ENCODE peak calls at places on chromosomes 2 and 18, in six cellular contexts. E is right atrium auricular region, P is foreskin fibroblast, Q is fibroblast of the aortic adventitia, M is BE2C, U is epithelial cell of proximal tubule. Z is an unnamed sample.

GRCh38 chr2:14220101-14220500 is 412.4 kb upstream of the LRATD1 start:
- DNase-seq in E (no peak), P (peak), Q (no peak), M (no peak), U (no peak), Z (no peak)

GRCh38 chr18:7637269-7637668 is 70.2 kb downstream of the PTPRM start:
- DNase-seq in E (no peak), P (peak), Q (no peak), M (no peak), U (no peak), Z (no peak)

GRCh38 chr2:64291181-64291580 is 147.0 kb upstream of the PELI1 start:
- DNase-seq in E (no peak), P (peak), Q (peak), M (no peak), U (peak), Z (peak)

GRCh38 chr18:48546411-48546810 is 7.6 kb downstream of the CTIF start:
- DNase-seq in E (no peak), P (no peak), Q (peak), M (no peak), U (no peak), Z (no peak)

GRCh38 chr2:647003-647560 is 30.1 kb downstream of the TMEM18 start:
- DNase-seq in E (peak), P (no peak), Q (no peak), M (no peak), U (no peak), Z (no peak)

GRCh38 chr2:232447638-232448472 is 8.1 kb upstream of the ALPI start:
- DNase-seq in E (no peak), P (no peak), Q (no peak), M (no peak), U (no peak), Z (no peak)

GRCh38 chr2:8549273-8549922 is 132.5 kb upstream of the ID2 start:
- DNase-seq in E (no peak), P (no peak), Q (no peak), M (no peak), U (no peak), Z (peak)

GRCh38 chr2:96860065-96861029 is 2.5 kb upstream of the ANKRD39 start:
- DNase-seq in E (no peak), P (peak), Q (no peak), M (no peak), U (no peak), Z (peak)

GRCh38 chr2:12816379-12817306 is 99.9 kb downstream of the TRIB2 start:
- DNase-seq in E (no peak), P (peak), Q (peak), M (no peak), U (no peak), Z (no peak)

GRCh38 chr2:120729410-120730052 is 6.1 kb upstream of the GLI2 start:
- DNase-seq in E (no peak), P (peak), Q (peak), M (no peak), U (no peak), Z (no peak)

GRCh38 chr18:71293322-71293721 is 1004.5 kb downstream of the SOCS6 start:
- DNase-seq in E (no peak), P (no peak), Q (peak), M (no peak), U (no peak), Z (no peak)

GRCh38 chr2:65566617-65567016 is 134.2 kb upstream of the SPRED2 start:
- DNase-seq in E (no peak), P (no peak), Q (no peak), M (no peak), U (no peak), Z (no peak)

GRCh38 chr18:46650681-46651080 is 6.3 kb downstream of the LOXHD1 start:
- DNase-seq in E (no peak), P (no peak), Q (no peak), M (no peak), U (no peak), Z (no peak)

GRCh38 chr18:6060149-6060548 is 164.8 kb upstream of the TMEM200C start:
- DNase-seq in E (no peak), P (no peak), Q (no peak), M (no peak), U (no peak), Z (no peak)

GRCh38 chr2:98123286-98123685 is 36.3 kb downstream of the VWA3B start:
- DNase-seq in E (no peak), P (no peak), Q (no peak), M (no peak), U (no peak), Z (no peak)

GRCh38 chr2:225737556-225737955 is 338.0 kb downstream of the NYAP2 start:
- DNase-seq in E (no peak), P (peak), Q (peak), M (no peak), U (no peak), Z (no peak)

GRCh38 chr18:28095041-28095440 is 81.9 kb downstream of the CDH2 start:
- DNase-seq in E (no peak), P (peak), Q (peak), M (no peak), U (no peak), Z (no peak)

DNA sequence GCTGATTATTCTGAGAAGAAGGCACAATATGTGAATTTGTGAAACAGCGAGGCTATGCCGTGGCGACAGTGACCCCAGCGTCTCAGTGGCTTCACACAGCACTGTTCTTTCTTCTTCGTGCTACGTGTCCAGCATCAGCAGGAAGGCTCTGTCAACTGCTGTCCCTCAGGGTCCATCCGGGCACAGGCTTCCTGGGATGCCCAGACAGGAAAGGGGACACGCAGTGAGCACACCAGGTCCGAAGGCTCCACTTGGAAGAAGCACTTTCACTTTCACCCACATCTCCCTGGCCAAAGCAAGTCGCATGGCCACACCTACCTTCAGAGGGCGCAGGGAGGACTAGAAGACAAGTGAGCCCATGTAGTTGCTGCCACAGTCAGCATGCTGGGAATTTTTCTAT is 47.3 kb downstream of the PTGR3 start:
- DNase-seq in E (no peak), P (peak), Q (peak), M (no peak), U (no peak), Z (peak)
- TF ChIP-seq CTCF in E (peak), P (no peak), Q (no peak), M (no peak), U (no peak), Z (no peak)

DNA sequence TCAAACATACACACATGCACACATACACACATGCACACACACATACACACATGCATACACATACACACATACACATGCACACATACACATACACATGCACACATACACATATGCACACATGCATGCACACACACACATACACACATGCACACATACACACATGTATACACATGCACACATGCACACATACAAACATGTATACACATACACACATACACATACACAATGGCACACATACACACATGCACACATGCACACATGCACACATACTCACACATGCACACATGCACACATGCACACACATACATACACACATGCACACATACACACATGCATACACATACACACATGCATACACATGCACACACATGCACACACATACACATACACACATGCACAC is 137.2 kb downstream of the ACKR3 start:
- DNase-seq in E (no peak), P (no peak), Q (no peak), M (no peak), U (no peak), Z (no peak)
- H3K4me3 ChIP-seq in E (no peak), P (no peak), Q (no peak), M (no peak), U (no peak), Z (no peak)

GRCh38 chr2:28810384-28811285 is at the start of gene SPDYA:
- DNase-seq in E (peak), P (peak), Q (peak), M (peak), U (peak), Z (peak)
- TF ChIP-seq CTCF in E (peak), P (no peak), Q (no peak), M (no peak), U (no peak), Z (no peak)

GRCh38 chr2:24076849-24077534 is 866 bp upstream of the SF3B6 start:
- DNase-seq in E (no peak), P (peak), Q (peak), M (no peak), U (no peak), Z (peak)

GRCh38 chr2:24075259-24075658 is 867 bp downstream of the SF3B6 start:
- DNase-seq in E (no peak), P (no peak), Q (no peak), M (no peak), U (no peak), Z (no peak)

GRCh38 chr2:24075915-24076848 is at the start of gene SF3B6:
- DNase-seq in E (peak), P (peak), Q (peak), M (peak), U (peak), Z (peak)

GRCh38 chr2:24077535-24077877 is 1.4 kb upstream of the SF3B6 start:
- DNase-seq in E (no peak), P (no peak), Q (peak), M (no peak), U (no peak), Z (no peak)

GRCh38 chr2:24077879-24078278 is 1.8 kb upstream of the SF3B6 start:
- DNase-seq in E (no peak), P (no peak), Q (no peak), M (no peak), U (no peak), Z (no peak)
- H3K4me3 ChIP-seq in E (peak), P (peak), Q (peak), M (no peak), U (peak), Z (no peak)

GRCh38 chr2:223797811-223798721 is 39.3 kb downstream of the AP1S3 start:
- DNase-seq in E (no peak), P (peak), Q (peak), M (peak), U (no peak), Z (no peak)
- TF ChIP-seq CTCF in E (peak), P (peak), Q (peak), M (peak), U (peak), Z (peak)

GRCh38 chr2:20211860-20212458 is 13.0 kb downstream of the SDC1 start:
- DNase-seq in E (no peak), P (no peak), Q (no peak), M (no peak), U (no peak), Z (no peak)

GRCh38 chr2:20208487-20208882 is 16.4 kb downstream of the SDC1 start:
- DNase-seq in E (no peak), P (peak), Q (no peak), M (no peak), U (no peak), Z (no peak)

GRCh38 chr2:20210462-20210861 is 14.5 kb downstream of the SDC1 start:
- DNase-seq in E (no peak), P (no peak), Q (no peak), M (no peak), U (no peak), Z (no peak)

GRCh38 chr2:20211420-20211819 is 13.5 kb downstream of the SDC1 start:
- DNase-seq in E (no peak), P (no peak), Q (no peak), M (no peak), U (no peak), Z (no peak)

GRCh38 chr2:20209373-20210109 is 15.4 kb downstream of the SDC1 start:
- DNase-seq in E (no peak), P (no peak), Q (no peak), M (no peak), U (no peak), Z (no peak)
- H3K4me3 ChIP-seq in E (no peak), P (no peak), Q (no peak), M (no peak), U (no peak), Z (no peak)

GRCh38 chr2:128314026-128314347 is 4.7 kb downstream of the HS6ST1 start:
- DNase-seq in E (peak), P (peak), Q (no peak), M (no peak), U (no peak), Z (no peak)

GRCh38 chr2:128314348-128315121 is 4.1 kb downstream of the HS6ST1 start:
- DNase-seq in E (peak), P (no peak), Q (no peak), M (no peak), U (no peak), Z (no peak)

GRCh38 chr2:128311755-128312341 is 6.8 kb downstream of the HS6ST1 start:
- DNase-seq in E (peak), P (no peak), Q (no peak), M (no peak), U (no peak), Z (peak)

GRCh38 chr2:128312411-128312810 is 6.3 kb downstream of the HS6ST1 start:
- DNase-seq in E (peak), P (no peak), Q (no peak), M (no peak), U (no peak), Z (peak)

GRCh38 chr2:128313076-128313836 is 5.4 kb downstream of the HS6ST1 start:
- DNase-seq in E (peak), P (peak), Q (peak), M (peak), U (no peak), Z (peak)
- TF ChIP-seq CTCF in E (no peak), P (peak), Q (peak), M (peak), U (peak), Z (no peak)

DNA sequence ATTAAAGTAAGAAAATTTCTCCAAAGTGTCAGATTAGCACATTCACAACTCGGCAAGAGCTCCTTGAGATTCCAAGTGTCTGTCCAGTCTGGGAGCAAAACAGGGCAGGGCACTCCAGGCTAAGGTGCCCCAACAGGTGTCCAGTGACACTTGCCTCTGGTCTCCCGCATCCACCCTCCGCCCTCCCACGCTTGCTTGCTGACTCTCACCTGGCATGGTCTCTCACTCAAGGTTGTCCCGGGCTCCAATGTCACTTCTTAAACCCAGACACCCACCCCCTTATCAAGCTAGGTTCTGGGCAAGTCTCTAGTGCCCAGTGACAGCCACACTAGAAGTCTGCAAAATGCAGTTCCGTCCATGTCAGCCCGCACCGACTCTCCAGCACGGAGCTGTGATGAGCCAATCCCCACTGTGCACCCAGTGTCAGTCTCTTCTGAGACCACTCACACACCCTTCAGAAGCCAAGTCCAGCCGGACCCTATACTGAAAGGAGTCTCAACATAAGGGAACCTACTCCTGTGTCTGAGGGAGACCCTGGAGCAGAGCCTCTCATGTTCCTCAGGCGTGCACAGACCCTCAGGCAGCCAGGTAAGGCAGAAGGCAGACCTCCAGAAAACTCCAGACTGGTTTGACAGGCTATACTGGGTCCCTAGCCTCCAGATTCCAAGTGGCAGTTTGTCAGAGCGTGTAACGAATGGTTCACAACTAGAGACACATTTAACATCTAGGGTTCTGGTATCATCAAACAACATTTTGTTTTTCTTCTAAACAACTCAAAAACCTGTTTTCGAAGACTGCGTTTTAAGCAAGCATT is 45.6 kb downstream of the HDLBP start:
- DNase-seq in E (peak), P (no peak), Q (no peak), M (no peak), U (no peak), Z (no peak)
- H3K4me3 ChIP-seq in E (no peak), P (peak), Q (peak), M (no peak), U (no peak), Z (no peak)

DNA sequence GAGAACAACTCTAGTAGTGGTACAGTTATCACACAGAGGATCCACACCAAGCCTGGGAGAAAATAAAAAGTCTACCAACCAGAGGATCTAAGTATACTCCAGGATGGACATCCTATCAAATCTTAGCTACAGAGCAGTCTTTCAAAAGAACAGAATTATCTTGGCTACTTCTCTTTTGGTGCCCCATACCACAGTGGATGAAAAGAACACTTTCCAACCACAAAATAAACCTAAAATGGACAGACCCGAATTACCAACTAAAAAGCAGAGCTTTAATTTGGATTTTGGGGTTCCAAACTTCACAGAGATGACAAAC is 116.1 kb downstream of the SRBD1 start:
- DNase-seq in E (no peak), P (no peak), Q (no peak), M (no peak), U (no peak), Z (no peak)
- TF ChIP-seq CTCF in E (no peak), P (no peak), Q (no peak), M (no peak), U (no peak), Z (peak)

DNA sequence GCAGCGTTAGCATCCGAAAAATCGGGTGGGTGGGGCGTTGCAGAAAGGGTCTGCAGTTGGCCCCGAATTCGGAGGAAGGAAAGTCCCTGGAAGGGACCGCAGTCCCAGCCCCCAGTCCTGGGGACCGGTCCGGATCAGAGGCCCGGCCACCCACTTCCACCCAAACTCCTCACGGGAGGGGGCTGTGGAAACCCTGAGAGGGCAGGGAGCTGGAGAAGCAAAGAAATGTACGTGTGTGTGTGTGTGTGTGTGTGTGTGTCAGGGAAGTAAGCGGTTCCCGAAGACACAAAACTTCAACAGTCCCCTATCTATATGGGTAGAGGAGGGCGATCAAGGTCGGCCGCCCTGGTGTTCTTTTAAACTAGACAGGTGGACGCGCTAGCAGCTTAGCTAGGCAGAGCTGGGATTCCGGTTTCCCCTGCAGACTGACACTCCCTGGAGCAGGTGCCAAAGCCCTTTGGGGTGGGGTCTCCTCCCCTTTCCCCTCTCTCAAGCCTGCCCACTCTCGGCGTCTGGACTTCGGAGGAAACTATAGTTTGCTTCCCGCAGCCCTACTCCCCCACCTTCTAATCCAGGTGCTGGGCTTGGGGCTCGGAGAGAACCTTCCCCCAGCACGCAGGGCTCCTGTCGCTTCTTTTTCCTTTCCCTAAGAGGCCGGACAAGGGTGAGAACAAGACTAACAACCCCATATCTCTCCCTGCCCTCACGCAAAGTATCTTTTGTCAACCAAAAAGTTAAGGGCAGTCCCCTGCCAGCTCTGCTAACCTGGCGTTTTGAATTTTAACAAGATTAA is 4.8 kb upstream of the ONECUT2 start:
- DNase-seq in E (no peak), P (no peak), Q (no peak), M (no peak), U (no peak), Z (no peak)
- H3K4me3 ChIP-seq in E (no peak), P (no peak), Q (no peak), M (no peak), U (no peak), Z (no peak)

Z was measured in heart left ventricle.